ENCODE peak calls at places on chromosomes 7 and 10, in four cellular contexts. Y is HCT116; I is CD8-positive, alpha-beta memory T cell; H is NT2/D1. L is an unnamed sample.

GRCh38 chr7:22356855-22357310 is at the start of gene RAPGEF5:
- DNase-seq in I (no peak), H (no peak), Y (peak; percentile 10), L (no peak)

GRCh38 chr7:157401567-157402387 is 65.0 kb downstream of the DNAJB6 start:
- DNase-seq in I (no peak), Y (no peak), H (no peak), L (no peak)

GRCh38 chr10:121425623-121426022 is 172.6 kb downstream of the FGFR2 start:
- DNase-seq in H (no peak), Y (no peak), I (no peak), L (no peak)

GRCh38 chr7:130927564-130927963 is 193.6 kb upstream of the KLF14 start:
- DNase-seq in H (no peak), Y (no peak), I (no peak), L (no peak)

GRCh38 chr10:93816123-93816747 is 58.5 kb downstream of the LGI1 start:
- DNase-seq in Y (peak; percentile 60), I (no peak), H (peak; percentile 48), L (no peak)

GRCh38 chr7:84688671-84689070 is 494.1 kb upstream of the SEMA3A start:
- DNase-seq in Y (no peak), H (no peak), I (no peak), L (peak; percentile 73)

GRCh38 chr10:76114556-76114955 is 683.1 kb downstream of the LRMDA start:
- DNase-seq in H (no peak), I (no peak), Y (no peak), L (no peak)

GRCh38 chr7:131072505-131073091 is 255.1 kb upstream of the MKLN1 start:
- DNase-seq in I (no peak), Y (no peak), H (no peak), L (no peak)

GRCh38 chr10:21511931-21512330 is 13.6 kb downstream of the SKIDA1 start:
- DNase-seq in I (no peak), H (no peak), Y (no peak), L (no peak)

GRCh38 chr10:75875740-75876139 is 444.3 kb downstream of the LRMDA start:
- DNase-seq in H (no peak), Y (no peak), I (no peak), L (no peak)

GRCh38 chr7:11237742-11238141 is 264.1 kb downstream of the PHF14 start:
- DNase-seq in H (no peak), Y (no peak), I (no peak), L (no peak)

GRCh38 chr7:16814987-16815386 is 10.2 kb upstream of the AGR2 start:
- DNase-seq in Y (no peak), I (no peak), H (no peak), L (no peak)
- H3K4me1 ChIP-seq in Y (peaks cover 9% of the 10 kb centered on the region), I (no peaks in the 10 kb centered on the region), H (no peaks in the 10 kb centered on the region), L (peaks cover 10% of the 10 kb centered on the region)

GRCh38 chr7:43625453-43625852 is 42.5 kb downstream of the STK17A start:
- DNase-seq in I (peak; percentile 80), Y (no peak), H (no peak), L (no peak)
- H3K4me1 ChIP-seq in I (peaks cover 93% of the 10 kb centered on the region), Y (no peaks in the 10 kb centered on the region), H (no peaks in the 10 kb centered on the region), L (no peaks in the 10 kb centered on the region)

GRCh38 chr7:142797799-142798377 is 27.1 kb downstream of the PRSS2 start:
- DNase-seq in H (no peak), Y (no peak), I (no peak), L (no peak)
- H3K4me1 ChIP-seq in H (peaks cover 4% of the 10 kb centered on the region), Y (no peaks in the 10 kb centered on the region), I (peaks cover 68% of the 10 kb centered on the region), L (no peaks in the 10 kb centered on the region)

GRCh38 chr10:46541017-46541661 is 15.3 kb downstream of the GPRIN2 start:
- DNase-seq in I (no peak), H (no peak), Y (no peak), L (no peak)

GRCh38 chr10:46543379-46544014 is 13.0 kb downstream of the GPRIN2 start:
- DNase-seq in H (no peak), Y (no peak), I (no peak), L (no peak)

GRCh38 chr10:46541735-46542566 is 14.5 kb downstream of the GPRIN2 start:
- DNase-seq in I (no peak), Y (no peak), H (no peak), L (no peak)

GRCh38 chr10:46540412-46541016 is 15.9 kb downstream of the GPRIN2 start:
- DNase-seq in Y (no peak), I (no peak), H (no peak), L (no peak)

GRCh38 chr10:46542567-46543323 is 13.7 kb downstream of the GPRIN2 start:
- DNase-seq in Y (no peak), H (no peak), I (no peak), L (no peak)
- H3K4me1 ChIP-seq in Y (no peaks in the 10 kb centered on the region), H (peaks cover 13% of the 10 kb centered on the region), I (no peaks in the 10 kb centered on the region), L (no peaks in the 10 kb centered on the region)

DNA sequence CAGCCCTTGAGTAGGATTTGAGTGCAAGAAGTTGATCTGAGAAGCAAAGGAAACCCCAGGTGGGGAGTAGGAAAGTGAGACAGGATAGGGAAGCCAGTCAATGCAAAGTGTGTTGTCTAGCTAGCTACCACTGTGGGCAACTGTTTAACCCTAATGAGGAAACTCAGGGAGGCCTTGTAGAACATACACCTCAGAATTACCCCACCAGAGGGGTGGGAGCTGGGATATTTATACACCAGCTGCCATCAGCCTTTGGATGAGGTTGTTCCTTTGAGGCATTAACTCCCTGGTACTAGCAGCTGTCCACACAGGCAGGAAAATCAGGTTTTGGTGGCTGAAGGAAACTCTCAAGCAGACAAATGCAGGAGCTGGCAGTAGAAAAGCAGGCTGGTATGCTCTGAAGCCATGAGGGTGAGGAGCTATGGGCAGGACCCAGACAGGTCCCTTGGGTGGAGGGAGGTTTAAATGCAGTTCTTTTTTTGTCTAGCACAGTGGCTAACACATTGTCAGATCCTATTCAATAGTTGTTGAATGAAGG is 60.1 kb upstream of the ARID5B start:
- DNase-seq in H (no peak), Y (no peak), I (no peak), L (no peak)
- H3K4me1 ChIP-seq in H (no peaks in the 10 kb centered on the region), Y (peaks cover 57% of the 10 kb centered on the region), I (no peaks in the 10 kb centered on the region), L (peaks cover 23% of the 10 kb centered on the region)

GRCh38 chr10:46229144-46229563 is 57.6 kb upstream of the ANTXRL start:
- DNase-seq in Y (no peak), I (peak; percentile 11), H (peak; percentile 23), L (no peak)

GRCh38 chr10:46227571-46228075 is 59.2 kb upstream of the ANTXRL start:
- DNase-seq in I (no peak), H (no peak), Y (no peak), L (no peak)

GRCh38 chr10:46226232-46226631 is 60.6 kb upstream of the ANTXRL start:
- DNase-seq in H (no peak), I (no peak), Y (no peak), L (no peak)

GRCh38 chr10:46226900-46227558 is 59.8 kb upstream of the ANTXRL start:
- DNase-seq in Y (no peak), H (no peak), I (no peak), L (no peak)

DNA sequence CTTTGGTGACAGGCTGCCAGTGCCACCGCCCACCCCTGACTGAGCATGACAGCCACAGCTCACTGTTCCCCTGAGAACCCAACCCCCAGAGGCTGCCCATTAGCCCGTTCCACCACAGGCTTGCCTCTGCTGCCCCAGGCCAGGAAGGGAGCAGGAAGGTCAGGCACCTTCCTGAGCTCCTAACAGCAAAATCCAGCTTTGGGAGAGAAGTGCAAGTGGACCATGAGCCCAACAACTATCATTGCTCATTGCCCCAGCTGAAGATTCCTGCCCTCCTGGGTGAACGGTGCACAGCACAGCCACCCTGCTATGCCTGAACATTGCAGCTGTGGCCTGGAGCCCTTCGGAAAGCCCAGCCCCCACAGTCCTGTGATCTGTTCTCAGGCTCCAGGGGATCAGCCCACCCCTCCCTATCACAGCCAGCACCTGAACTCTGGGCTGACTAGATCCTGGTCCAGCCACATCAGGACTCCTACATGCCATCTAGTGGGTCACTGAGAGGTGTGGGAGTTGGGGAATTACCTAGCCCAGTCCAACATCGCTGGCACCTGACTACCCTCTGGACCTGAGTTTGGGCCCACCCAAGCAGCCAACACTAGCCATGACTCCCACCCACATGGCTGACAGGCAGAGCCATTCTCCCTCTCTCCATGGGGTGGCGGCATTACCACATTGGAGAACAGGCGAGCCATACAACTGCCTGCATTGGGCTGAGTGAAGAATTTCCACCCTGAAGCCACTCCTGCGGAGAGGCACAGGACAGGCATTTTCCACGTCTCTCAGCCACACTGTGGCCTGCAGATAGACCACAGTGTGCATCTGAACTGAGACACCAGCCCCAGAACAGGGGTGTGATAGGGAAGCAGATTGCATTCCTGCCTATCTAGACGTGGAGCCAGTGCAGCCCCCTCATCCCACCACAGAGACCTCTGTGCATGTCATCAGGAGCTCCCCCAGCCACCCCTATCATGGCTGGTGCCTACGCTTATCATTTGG is 58.4 kb upstream of the ANTXRL start:
- DNase-seq in Y (peak; percentile 44), I (peak; percentile 50), H (peak; percentile 51), L (peak; percentile 46)
- H3K4me1 ChIP-seq in Y (peaks cover 11% of the 10 kb centered on the region), I (no peaks in the 10 kb centered on the region), H (peaks cover 8% of the 10 kb centered on the region), L (no peaks in the 10 kb centered on the region)

GRCh38 chr10:86955501-86956194 is 1.8 kb downstream of the MMRN2 start:
- DNase-seq in Y (no peak), H (no peak), I (no peak), L (no peak)
- H3K4me1 ChIP-seq in Y (peaks cover 63% of the 10 kb centered on the region), H (peaks cover 52% of the 10 kb centered on the region), I (peaks cover 8% of the 10 kb centered on the region), L (peaks cover 4% of the 10 kb centered on the region)

DNA sequence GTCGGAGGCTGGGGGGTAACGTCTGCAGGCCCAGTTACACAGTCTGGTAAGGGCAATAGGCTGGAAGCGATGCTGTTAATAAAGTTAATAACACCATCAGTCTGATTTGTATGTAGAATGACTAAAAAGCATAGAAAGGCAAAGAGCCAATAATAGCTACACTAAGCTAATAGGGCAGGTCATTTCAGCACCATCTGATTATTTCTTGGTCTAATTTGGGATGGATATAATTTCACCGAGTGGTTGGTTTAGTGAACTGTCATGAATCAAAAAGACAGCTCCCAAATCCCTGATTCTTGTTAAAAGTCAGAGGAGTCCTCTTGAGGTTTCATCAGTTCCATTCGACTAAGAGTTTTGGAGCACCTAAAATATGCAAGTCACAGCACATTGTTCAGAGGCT is 192.9 kb downstream of the CAMK1D start:
- DNase-seq in I (no peak), Y (no peak), H (no peak), L (no peak)
- H3K4me1 ChIP-seq in I (peaks cover 5% of the 10 kb centered on the region), Y (no peaks in the 10 kb centered on the region), H (no peaks in the 10 kb centered on the region), L (no peaks in the 10 kb centered on the region)

GRCh38 chr10:50619882-50620281 is 3.9 kb downstream of the SGMS1 start:
- DNase-seq in I (no peak), H (no peak), Y (no peak), L (no peak)

GRCh38 chr10:50621981-50622496 is 1.7 kb downstream of the SGMS1 start:
- DNase-seq in H (no peak), Y (peak; percentile 75), I (peak; percentile 67), L (peak; percentile 95)

GRCh38 chr10:50618624-50619023 is 5.1 kb downstream of the SGMS1 start:
- DNase-seq in Y (no peak), I (no peak), H (no peak), L (peak; percentile 93)

GRCh38 chr10:50620899-50621298 is 2.9 kb downstream of the SGMS1 start:
- DNase-seq in H (no peak), Y (no peak), I (no peak), L (no peak)

DNA sequence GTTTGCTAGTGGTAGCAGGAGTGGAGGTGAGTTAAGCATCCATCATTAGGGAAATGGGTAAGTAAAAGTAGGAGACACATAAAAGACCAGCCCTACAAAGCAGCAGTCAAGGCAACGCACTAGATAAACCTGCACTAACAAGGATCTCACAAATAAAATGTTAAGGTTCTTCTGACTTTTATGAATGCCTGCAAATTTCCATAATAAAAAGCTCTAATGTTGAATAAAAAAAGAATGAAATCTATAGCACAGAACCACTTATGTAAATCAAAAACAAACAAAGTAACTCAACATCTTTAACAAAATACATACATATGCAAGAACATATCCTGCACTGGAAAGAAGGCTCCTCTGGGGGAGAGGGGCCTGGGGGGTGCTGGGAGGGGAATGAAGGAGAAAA is 4.6 kb downstream of the SGMS1 start:
- DNase-seq in Y (no peak), H (no peak), I (no peak), L (no peak)
- H3K4me1 ChIP-seq in Y (peaks cover 29% of the 10 kb centered on the region), H (peaks cover 5% of the 10 kb centered on the region), I (peaks cover 50% of the 10 kb centered on the region), L (peaks cover 26% of the 10 kb centered on the region)